ENCODE peak calls at places on chromosomes 12 and 14, in seven cellular contexts. T is activated CD4-positive, alpha-beta T cell treated with anti-CD3 and anti-CD28 coated beads for 36 hours; V is cardiac muscle cell; F is GM12892; K is psoas muscle; H is stimulated activated CD8-positive, alpha-beta memory T cell treated with anti-CD3 and anti-CD28 coated beads, Interleukin-15, amount 100 ng/mL, for 24 hours; N is hepatocyte. X is an unnamed sample.

GRCh38 chr14:31887929-31888580 is 189.0 kb upstream of the ARHGAP5 start:
- DNase-seq in H (no peak), F (no peak), N (no peak), K (no peak), T (no peak), V (no peak), X (no peak)

GRCh38 chr14:24804813-24805212 is 170.8 kb upstream of the GZMB start:
- DNase-seq in N (peak), V (no peak), F (no peak), H (no peak), T (no peak), K (no peak), X (no peak)

GRCh38 chr12:55019784-55020183 is at the start of gene NEUROD4:
- DNase-seq in K (peak), H (no peak), T (peak), N (peak), F (no peak), V (peak), X (peak)

GRCh38 chr14:104105071-104105821 is 19.7 kb downstream of the ASPG start:
- DNase-seq in V (no peak), K (peak), N (no peak), H (no peak), F (no peak), T (peak), X (peak)

GRCh38 chr12:49335955-49336644 is 888 bp downstream of the C1QL4 start:
- DNase-seq in K (no peak), V (no peak), N (peak), H (no peak), T (no peak), F (no peak), X (no peak)

GRCh38 chr12:94560416-94561221 is 89.7 kb downstream of the TMCC3 start:
- DNase-seq in T (peak), N (peak), K (no peak), F (peak), H (no peak), V (peak), X (peak)

GRCh38 chr14:104709387-104710019 is 14.5 kb upstream of the ADSS1 start:
- DNase-seq in H (no peak), V (no peak), F (no peak), K (no peak), N (no peak), T (no peak), X (no peak)

GRCh38 chr12:123973552-123974341 is 732 bp downstream of the ZNF664 start:
- DNase-seq in K (peak), H (no peak), T (peak), N (peak), V (peak), F (no peak), X (peak)

GRCh38 chr14:78455896-78456435 is 285.8 kb downstream of the NRXN3 start:
- DNase-seq in K (no peak), H (no peak), N (no peak), F (peak), T (no peak), V (no peak), X (no peak)

GRCh38 chr14:54916061-54916460 is 13.4 kb upstream of the GCH1 start:
- DNase-seq in V (no peak), N (no peak), K (no peak), F (no peak), H (no peak), T (no peak), X (no peak)

GRCh38 chr14:20494935-20495766 is 10.2 kb upstream of the RNASE10 start:
- DNase-seq in N (no peak), F (no peak), T (no peak), V (peak), H (no peak), K (no peak), X (peak)

GRCh38 chr12:115079760-115080159 is 395.8 kb upstream of the TBX3 start:
- DNase-seq in T (no peak), V (no peak), F (no peak), N (peak), H (no peak), K (no peak), X (no peak)

GRCh38 chr12:57724936-57725740 is 13.4 kb downstream of the AGAP2 start:
- DNase-seq in T (no peak), N (peak), H (no peak), V (no peak), K (no peak), F (no peak), X (no peak)

GRCh38 chr12:110636516-110636915 is 22.6 kb downstream of the TCTN1 start:
- DNase-seq in T (no peak), F (no peak), N (no peak), K (no peak), V (no peak), H (no peak), X (no peak)

GRCh38 chr14:68977741-68978549 is 1.2 kb downstream of the ACTN1 start:
- DNase-seq in H (no peak), F (no peak), V (peak), T (peak), N (peak), K (peak), X (peak)

GRCh38 chr14:37329189-37330001 is 131.7 kb downstream of the MIPOL1 start:
- DNase-seq in F (no peak), N (peak), V (no peak), H (no peak), K (no peak), T (no peak), X (no peak)

GRCh38 chr14:100145682-100146464 is 13.6 kb downstream of the DEGS2 start:
- DNase-seq in T (no peak), H (no peak), F (no peak), K (no peak), N (no peak), V (no peak), X (no peak)

GRCh38 chr14:23485311-23485710 is 15.8 kb downstream of the NGDN start:
- DNase-seq in N (no peak), T (no peak), K (no peak), V (no peak), F (no peak), H (no peak), X (no peak)

X was measured in Calu3.